ENCODE peak calls at places on chromosomes 2 and 18, in four cellular contexts. W, U, Y and T are unnamed samples.
A peak's percentile ranks its signal among the peaks of the same experiment; 100 is the strongest.

GRCh38 chr2:88698027-88698413 is 6.5 kb downstream of the RPIA start:
- DNase-seq in W (no peak), U (no peak), Y (no peak), T (no peak)

GRCh38 chr2:175207741-175208438 is 26.4 kb upstream of the ATP5MC3 start:
- DNase-seq in W (no peak), U (no peak), Y (no peak), T (no peak)

GRCh38 chr2:180747728-180748127 is 232.7 kb upstream of the UBE2E3 start:
- DNase-seq in W (no peak), U (no peak), Y (no peak), T (no peak)

GRCh38 chr18:79988925-79989361 is 580 bp upstream of the TXNL4A start:
- DNase-seq in W (no peak), U (no peak), Y (no peak), T (no peak)

GRCh38 chr2:27735263-27735904 is 36.1 kb upstream of the MRPL33 start:
- DNase-seq in W (no peak), U (peak; percentile 86), Y (no peak), T (peak; percentile 39)

GRCh38 chr18:49183921-49184320 is 233.2 kb upstream of the SMAD7 start:
- DNase-seq in W (no peak), U (no peak), Y (no peak), T (no peak)

GRCh38 chr18:62413189-62413588 is 88.1 kb downstream of the TNFRSF11A start:
- DNase-seq in W (no peak), U (no peak), Y (no peak), T (no peak)

GRCh38 chr2:173288561-173288960 is 66.1 kb upstream of the CDCA7 start:
- DNase-seq in W (no peak), U (no peak), Y (no peak), T (no peak)

GRCh38 chr2:206086683-206087350 is 843 bp upstream of the INO80D start:
- DNase-seq in W (no peak), U (no peak), Y (peak; percentile 74), T (no peak)

GRCh38 chr18:77055429-77056310 is 76.9 kb downstream of the MBP start:
- DNase-seq in W (no peak), U (no peak), Y (no peak), T (no peak)

GRCh38 chr2:177338177-177338721 is 54.3 kb upstream of the AGPS start:
- DNase-seq in W (no peak), U (no peak), Y (peak; percentile 41), T (no peak)

GRCh38 chr2:60649721-60650120 is 96.3 kb upstream of the BCL11A start:
- DNase-seq in W (no peak), U (no peak), Y (no peak), T (no peak)

GRCh38 chr2:154698789-154699559 is 479 bp downstream of the KCNJ3 start:
- DNase-seq in W (no peak), U (no peak), Y (no peak), T (no peak)

GRCh38 chr18:69400976-69401474 is 337 bp downstream of the DOK6 start:
- DNase-seq in W (no peak), U (peak; percentile 62), Y (no peak), T (no peak)

GRCh38 chr18:59697236-59697932 is at the start of gene CCBE1:
- DNase-seq in W (no peak), U (peak; percentile 96), Y (no peak), T (peak; percentile 52)

GRCh38 chr2:220181158-220181557 is 553.7 kb downstream of the SLC4A3 start:
- DNase-seq in W (no peak), U (no peak), Y (no peak), T (no peak)

GRCh38 chr18:66632771-66633170 is 28.9 kb upstream of the CDH19 start:
- DNase-seq in W (no peak), U (no peak), Y (no peak), T (no peak)

GRCh38 chr2:217218269-217219140 is 358.6 kb upstream of the TNP1 start:
- DNase-seq in W (no peak), U (no peak), Y (no peak), T (no peak)

GRCh38 chr2:239854596-239854995 is 170.5 kb downstream of the NDUFA10 start:
- DNase-seq in W (no peak), U (no peak), Y (no peak), T (no peak)

GRCh38 chr2:168096158-168096557 is 151.2 kb downstream of the STK39 start:
- DNase-seq in W (no peak), U (no peak), Y (no peak), T (no peak)

GRCh38 chr18:59022167-59022945 is 117.3 kb upstream of the SEC11C start:
- DNase-seq in W (no peak), U (no peak), Y (no peak), T (no peak)

GRCh38 chr2:23926750-23927627 is at the start of gene ATAD2B:
- DNase-seq in W (peak; percentile 89), U (peak; percentile 97), Y (peak; percentile 90), T (peak; percentile 96)

GRCh38 chr2:23924589-23925359 is 2.1 kb downstream of the ATAD2B start:
- DNase-seq in W (no peak), U (no peak), Y (no peak), T (no peak)

GRCh38 chr2:23926289-23926749 is 604 bp downstream of the ATAD2B start:
- DNase-seq in W (no peak), U (no peak), Y (no peak), T (peak; percentile 40)

DNA sequence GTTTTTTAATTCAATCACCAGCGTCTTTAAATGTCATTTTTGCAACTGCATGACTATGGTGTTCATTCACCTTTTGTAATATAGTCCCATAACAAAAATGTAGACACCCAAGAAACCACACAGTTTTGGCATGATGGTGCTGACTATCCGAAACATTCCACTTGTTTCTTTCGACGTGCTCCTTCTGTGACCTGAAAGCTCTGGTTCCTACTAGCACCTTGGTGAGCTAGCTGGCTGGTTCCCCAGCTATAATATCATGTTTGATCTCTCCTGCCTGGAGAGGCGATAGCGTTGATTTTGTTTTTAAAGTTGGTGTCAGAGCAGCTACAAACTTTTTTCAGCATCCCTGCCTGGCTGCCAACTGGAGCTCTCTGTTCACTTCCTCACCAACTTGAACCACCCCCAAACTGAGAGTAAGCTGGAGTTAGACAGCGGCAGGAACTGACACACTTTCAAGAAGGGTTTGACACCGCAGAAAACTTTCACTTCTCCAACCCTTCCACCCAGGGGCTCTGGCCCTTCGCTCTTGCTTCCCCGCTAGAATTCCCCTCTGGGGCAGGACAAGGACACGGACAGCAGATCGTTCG is 1.1 kb downstream of the ATAD2B start:
- DNase-seq in W (peak; percentile 87), U (no peak), Y (peak; percentile 44), T (peak; percentile 20)
- TF ChIP-seq ZNF274 in W (no peak), U (no peak), Y (no peak), T (no peak)

DNA sequence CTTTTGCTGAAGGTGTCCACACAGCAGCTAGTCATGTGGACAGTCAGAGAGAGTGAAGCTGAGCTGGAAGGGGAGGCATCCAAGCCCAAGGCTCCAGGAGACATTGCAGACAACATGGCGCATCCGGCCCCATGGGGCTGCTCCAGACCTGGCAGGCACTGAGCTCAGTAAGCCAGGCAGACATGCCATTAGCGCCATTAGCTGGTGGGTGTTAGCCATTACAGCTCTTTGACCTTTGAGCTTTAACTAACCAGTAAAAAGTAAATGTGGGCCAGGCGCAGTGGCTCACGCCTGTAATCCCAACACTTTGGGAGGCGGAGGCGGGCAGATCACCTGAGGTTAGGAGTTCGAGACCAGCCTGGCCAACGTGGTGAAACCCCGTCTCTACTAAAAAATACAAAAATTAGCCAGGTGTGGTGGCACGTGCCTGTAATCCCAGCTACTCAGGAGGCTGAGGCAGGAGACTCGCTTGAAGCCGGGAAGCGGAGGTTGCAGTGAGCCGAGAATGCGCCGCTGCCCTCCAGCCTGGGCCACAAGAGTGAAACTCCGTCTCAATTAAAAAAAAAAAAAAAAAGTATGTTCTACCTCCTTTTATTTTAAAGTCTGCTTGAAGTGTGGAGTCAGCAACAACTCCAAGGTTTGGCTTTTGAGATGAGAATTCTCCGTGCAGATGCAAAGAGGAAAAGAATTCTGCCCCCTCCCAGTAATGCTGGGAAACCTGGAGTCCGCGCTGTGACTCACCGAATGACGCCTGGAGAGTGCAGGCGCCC is 69.4 kb downstream of the TWSG1 start:
- DNase-seq in W (no peak), U (peak; percentile 68), Y (peak; percentile 54), T (no peak)
- TF ChIP-seq SUZ12 in W (no peak), U (no peak), Y (no peak), T (no peak)

GRCh38 chr18:31398191-31398590 is 21.6 kb downstream of the DSG4 start:
- DNase-seq in W (no peak), U (no peak), Y (no peak), T (no peak)

GRCh38 chr18:31399336-31400032 is 22.9 kb downstream of the DSG4 start:
- DNase-seq in W (no peak), U (no peak), Y (peak; percentile 55), T (no peak)

GRCh38 chr18:31402026-31402373 is 25.4 kb downstream of the DSG4 start:
- DNase-seq in W (no peak), U (no peak), Y (peak; percentile 75), T (no peak)

GRCh38 chr18:31400191-31400590 is 23.6 kb downstream of the DSG4 start:
- DNase-seq in W (no peak), U (no peak), Y (no peak), T (no peak)

GRCh38 chr18:31401156-31402025 is 24.8 kb downstream of the DSG4 start:
- DNase-seq in W (no peak), U (no peak), Y (peak; percentile 76), T (no peak)
- TF ChIP-seq ZNF274 in W (no peak), U (no peak), Y (no peak), T (no peak)

GRCh38 chr18:43115076-43116035 is at the start of gene RIT2:
- DNase-seq in W (no peak), U (no peak), Y (no peak), T (no peak)
- TF ChIP-seq SUZ12 in W (no peak), U (no peak), Y (no peak), T (no peak)

DNA sequence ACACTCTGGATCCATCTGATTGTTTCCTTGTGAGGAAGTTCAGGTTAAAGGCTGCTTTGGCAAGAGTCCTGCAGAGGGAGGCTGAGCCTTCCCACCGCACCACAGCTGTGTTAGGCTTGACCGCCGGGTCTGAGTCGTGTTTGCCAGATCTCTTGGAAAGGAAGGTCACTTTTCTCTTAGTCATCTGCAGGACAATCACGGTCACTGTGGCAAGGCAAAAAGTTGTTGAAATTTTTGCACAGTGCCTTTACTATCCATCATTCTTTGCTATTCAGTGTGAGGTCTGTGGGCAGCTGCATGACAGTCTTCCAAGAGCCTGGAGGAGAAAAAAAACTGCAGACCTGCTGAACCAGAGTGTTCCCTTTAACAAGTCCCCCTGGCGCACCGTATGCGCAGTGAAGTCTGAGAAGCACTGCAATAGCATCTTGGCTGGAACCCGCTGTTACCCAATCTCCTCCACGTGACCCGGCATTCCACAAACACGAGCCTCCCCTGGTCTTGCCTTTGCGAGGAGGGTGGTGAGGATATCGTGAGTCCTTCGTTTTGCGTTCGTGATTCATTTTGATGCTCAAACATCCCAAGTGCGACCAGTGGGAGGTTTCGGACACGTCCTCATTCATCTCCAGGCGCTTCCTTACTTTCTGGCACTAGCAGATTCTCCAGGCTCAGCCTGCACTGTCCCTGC is 23.0 kb downstream of the BIN1 start:
- DNase-seq in W (no peak), U (no peak), Y (no peak), T (no peak)
- TF ChIP-seq ZNF274 in W (no peak), U (no peak), Y (no peak), T (no peak)